ENCODE peak calls at places on chromosomes 5 and 9, in nine cellular contexts. B is left ventricle myocardium inferior; W is activated B cell treated with CpG ODN at 0.5 μM for 24 hours; Y is cardiac fibroblast; K is psoas muscle; C is CD8-positive, alpha-beta T cell; J is GM12865; Z is WTC11; N is fibroblast of the aortic adventitia. Q is an unnamed sample.

GRCh38 chr9:135494791-135495559 is 5.5 kb upstream of the MRPS2 start:
- DNase-seq in B (no peak), W (no peak), Y (no peak), K (no peak), C (no peak), J (no peak), Z (no peak), N (no peak), Q (no peak)

GRCh38 chr9:129078691-129079503 is 2.0 kb upstream of the DOLPP1 start:
- DNase-seq in B (no peak), W (no peak), Y (no peak), K (no peak), C (no peak), J (no peak), Z (no peak), N (no peak), Q (no peak)

GRCh38 chr5:41821051-41821450 is 49.2 kb downstream of the OXCT1 start:
- DNase-seq in B (no peak), W (no peak), Y (no peak), K (no peak), C (no peak), J (no peak), Z (no peak), N (no peak), Q (no peak)

GRCh38 chr9:121609845-121610637 is 41.4 kb upstream of the DAB2IP start:
- DNase-seq in B (no peak), W (no peak), Y (peak; percentile 56), K (peak; percentile 67), C (no peak), J (no peak), Z (no peak), N (peak; percentile 85), Q (peak; percentile 97)

GRCh38 chr5:157956271-157956885 is 97.4 kb upstream of the CLINT1 start:
- DNase-seq in B (no peak), W (no peak), Y (no peak), K (no peak), C (no peak), J (no peak), Z (no peak), N (no peak), Q (no peak)

GRCh38 chr5:64384761-64385160 is 121.1 kb upstream of the RGS7BP start:
- DNase-seq in B (no peak), W (no peak), Y (peak; percentile 16), K (no peak), C (no peak), J (peak; percentile 52), Z (peak; percentile 24), N (peak; percentile 12), Q (peak; percentile 60)

GRCh38 chr5:5348135-5348534 is 74.3 kb upstream of the ICE1 start:
- DNase-seq in B (no peak), W (no peak), Y (no peak), K (no peak), C (no peak), J (no peak), Z (no peak), N (no peak), Q (no peak)

GRCh38 chr5:139848508-139849100 is 53.0 kb downstream of the PSD2 start:
- DNase-seq in B (no peak), W (no peak), Y (peak; percentile 27), K (peak; percentile 46), C (no peak), J (peak; percentile 34), Z (no peak), N (no peak), Q (no peak)

GRCh38 chr5:158175664-158176507 is 316.9 kb upstream of the CLINT1 start:
- DNase-seq in B (no peak), W (no peak), Y (no peak), K (no peak), C (no peak), J (no peak), Z (no peak), N (no peak), Q (peak; percentile 40)

GRCh38 chr5:74519161-74519571 is 121.4 kb downstream of the ENC1 start:
- DNase-seq in B (no peak), W (no peak), Y (no peak), K (no peak), C (no peak), J (no peak), Z (no peak), N (no peak), Q (no peak)

GRCh38 chr9:22446950-22447606 is 454 bp downstream of the DMRTA1 start:
- DNase-seq in B (peak; percentile 58), W (peak; percentile 42), Y (peak; percentile 24), K (peak; percentile 60), C (no peak), J (peak; percentile 6), Z (peak; percentile 69), N (no peak), Q (peak; percentile 31)

GRCh38 chr5:151572657-151573368 is 18.3 kb downstream of the FAT2 start:
- DNase-seq in B (no peak), W (no peak), Y (no peak), K (no peak), C (no peak), J (no peak), Z (no peak), N (no peak), Q (peak; percentile 97)

GRCh38 chr9:129414377-129415021 is 206.4 kb downstream of the C9orf50 start:
- DNase-seq in B (peak; percentile 42), W (no peak), Y (peak; percentile 55), K (peak; percentile 36), C (peak; percentile 21), J (no peak), Z (no peak), N (peak; percentile 56), Q (peak; percentile 33)

GRCh38 chr9:87148391-87149237 is 201.3 kb upstream of the GAS1 start:
- DNase-seq in B (peak; percentile 89), W (no peak), Y (peak; percentile 90), K (peak; percentile 88), C (no peak), J (no peak), Z (peak; percentile 83), N (peak; percentile 76), Q (peak; percentile 22)

GRCh38 chr5:178274826-178275537 is 42.4 kb upstream of the PHYKPL start:
- DNase-seq in B (no peak), W (no peak), Y (no peak), K (no peak), C (no peak), J (no peak), Z (no peak), N (no peak), Q (no peak)

GRCh38 chr5:168324864-168325615 is 33.6 kb downstream of the WWC1 start:
- DNase-seq in B (no peak), W (no peak), Y (no peak), K (no peak), C (no peak), J (no peak), Z (no peak), N (no peak), Q (peak; percentile 86)

DNA sequence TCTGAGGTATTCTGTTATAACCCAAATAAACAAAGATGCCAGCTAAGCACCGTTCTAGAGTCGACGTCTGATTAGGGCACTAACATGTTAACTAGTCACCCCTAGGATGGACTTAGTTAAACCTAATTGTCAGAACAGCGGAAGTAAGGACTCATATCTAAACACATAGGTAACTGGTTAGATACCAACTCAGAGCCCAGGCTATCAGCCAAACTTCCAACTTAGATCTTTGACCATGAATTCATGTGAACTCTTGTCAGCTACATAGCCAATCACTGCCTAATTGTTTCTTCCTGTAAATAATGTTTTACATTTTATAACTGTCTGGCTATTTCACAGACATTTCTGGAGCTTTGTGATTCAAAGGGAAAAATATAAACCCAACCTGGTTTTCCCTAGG is 84.3 kb upstream of the DHFR start:
- DNase-seq in B (no peak), W (no peak), Y (no peak), K (no peak), C (no peak), J (no peak), Z (no peak), N (no peak), Q (no peak)
- TF ChIP-seq CTCF in B (no peak), W (no peak), Y (no peak), K (no peak), C (no peak), J (no peak), Z (no peak), N (no peak), Q (no peak)

GRCh38 chr5:38208782-38209378 is 49.5 kb upstream of the EGFLAM start:
- DNase-seq in B (no peak), W (no peak), Y (peak; percentile 54), K (no peak), C (no peak), J (peak; percentile 34), Z (peak; percentile 31), N (peak; percentile 49), Q (peak; percentile 66)
- TF ChIP-seq CTCF in B (peak; percentile 59), W (no peak), Y (peak; percentile 51), K (peak; percentile 44), C (no peak), J (peak; percentile 24), Z (no peak), N (peak; percentile 40), Q (peak; percentile 77)

DNA sequence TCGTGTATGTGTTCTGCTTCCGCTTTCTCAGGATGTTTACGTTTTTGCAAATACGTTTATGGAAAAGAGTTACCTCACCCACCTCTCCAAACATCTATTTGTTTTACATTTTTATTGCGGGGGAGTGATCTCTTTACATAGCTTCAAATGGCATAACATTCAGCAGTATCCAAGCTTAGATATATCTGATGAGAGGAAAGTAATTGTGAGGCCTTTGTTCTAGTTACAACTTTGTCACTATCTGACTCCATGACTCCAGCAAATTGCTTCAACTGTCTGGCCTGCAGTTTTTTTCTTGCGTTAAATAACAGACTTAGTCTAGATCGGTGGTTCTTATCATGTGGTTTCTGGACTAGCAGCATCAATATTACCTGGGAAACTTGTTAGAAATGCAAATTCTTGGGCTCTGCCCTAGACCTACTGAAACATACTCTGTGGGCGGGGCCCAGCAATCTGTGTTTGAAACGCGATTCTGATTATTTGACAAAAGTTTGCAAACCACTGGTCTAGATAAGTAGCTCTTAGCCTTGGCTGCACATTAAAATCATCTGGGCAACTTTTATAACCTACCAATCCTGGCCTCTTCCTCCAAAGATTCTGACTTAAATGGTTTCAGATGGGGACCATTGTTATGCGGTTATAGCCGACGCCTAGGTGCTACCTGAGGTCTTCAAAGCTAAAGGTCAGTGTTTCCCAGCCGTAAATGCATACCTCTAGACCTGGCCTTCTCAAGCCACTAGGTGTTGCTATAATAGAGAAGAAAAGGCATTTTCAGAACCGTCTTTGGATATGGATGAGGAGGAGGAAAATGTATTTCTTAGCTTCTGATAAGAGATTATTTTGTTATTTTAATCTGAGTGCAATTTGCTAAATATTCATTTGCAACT is 73.9 kb downstream of the C9orf85 start:
- DNase-seq in B (no peak), W (no peak), Y (no peak), K (no peak), C (no peak), J (no peak), Z (no peak), N (no peak), Q (no peak)
- TF ChIP-seq CTCF in B (no peak), W (no peak), Y (no peak), K (no peak), C (no peak), J (no peak), Z (no peak), N (no peak), Q (no peak)

DNA sequence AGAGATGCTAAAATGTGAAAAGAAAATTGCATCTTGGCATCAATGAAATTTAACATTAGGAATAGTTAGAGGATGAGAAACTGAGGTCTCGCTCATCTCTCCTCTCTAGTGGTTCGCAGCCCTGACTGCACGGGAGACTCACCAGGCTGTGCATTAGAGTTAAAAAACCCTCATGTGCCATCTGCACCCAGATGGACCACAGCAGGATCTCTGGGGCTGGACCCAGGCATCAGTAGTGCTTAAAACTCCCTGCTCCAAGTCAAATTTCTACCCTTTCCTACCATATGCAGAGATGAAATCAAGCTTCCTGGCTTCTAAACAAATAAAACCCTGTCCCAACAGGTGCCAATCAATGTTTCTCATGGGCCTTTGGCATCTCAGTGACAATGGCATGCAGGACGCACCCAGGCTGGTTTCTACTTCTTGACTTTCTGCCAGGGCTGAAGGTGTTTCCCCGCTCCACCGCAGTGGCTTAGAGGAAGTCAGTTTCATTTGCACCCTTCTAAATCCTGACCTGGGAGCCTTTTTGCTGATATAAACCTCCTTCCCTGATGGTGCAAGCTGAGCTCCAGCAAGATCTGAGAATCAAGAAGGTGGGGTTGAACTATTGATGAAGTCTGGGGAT is 132.6 kb downstream of the NSG2 start:
- DNase-seq in B (no peak), W (no peak), Y (no peak), K (no peak), C (no peak), J (no peak), Z (no peak), N (no peak), Q (no peak)
- TF ChIP-seq CTCF in B (no peak), W (no peak), Y (no peak), K (no peak), C (no peak), J (no peak), Z (no peak), N (no peak), Q (no peak)